ENCODE peak calls at places on chromosomes 4 and X, in seven cellular contexts. One of them, this sample, is unnamed.
A peak's percentile ranks its signal among the peaks of the same experiment; 100 is the strongest.

GRCh38 chr4:55364691-55365346 is 18.8 kb downstream of the SRD5A3 start:
- DNase-seq in neural progenitor cell: peak; percentile 77
- DNase-seq in adipocyte: no peak
- DNase-seq in trophoblast cell: no peak
- DNase-seq in colonic mucosa: no peak
- DNase-seq in H9: no peak
- DNase-seq in IMR-90: no peak
- DNase-seq in this sample: no peak

GRCh38 chrX:129788527-129788926 is 8.8 kb downstream of the SASH3 start:
- DNase-seq in trophoblast cell: no peak
- DNase-seq in colonic mucosa: no peak
- DNase-seq in neural progenitor cell: no peak
- DNase-seq in adipocyte: no peak
- DNase-seq in H9: no peak
- DNase-seq in IMR-90: no peak
- DNase-seq in this sample: no peak

GRCh38 chr4:40448875-40449274 is 113.7 kb downstream of the CHRNA9 start:
- DNase-seq in neural progenitor cell: no peak
- DNase-seq in H9: no peak
- DNase-seq in IMR-90: no peak
- DNase-seq in adipocyte: no peak
- DNase-seq in trophoblast cell: no peak
- DNase-seq in colonic mucosa: peak; percentile 86
- DNase-seq in this sample: no peak

GRCh38 chr4:180665481-180665880 is 1577.7 kb upstream of the TENM3 start:
- DNase-seq in IMR-90: no peak
- DNase-seq in H9: no peak
- DNase-seq in trophoblast cell: no peak
- DNase-seq in neural progenitor cell: no peak
- DNase-seq in colonic mucosa: no peak
- DNase-seq in adipocyte: no peak
- DNase-seq in this sample: no peak

GRCh38 chrX:124338733-124339514 is 6.5 kb downstream of the TEX13D start:
- DNase-seq in IMR-90: no peak
- DNase-seq in adipocyte: no peak
- DNase-seq in H9: no peak
- DNase-seq in neural progenitor cell: no peak
- DNase-seq in colonic mucosa: no peak
- DNase-seq in trophoblast cell: no peak
- DNase-seq in this sample: no peak

GRCh38 chrX:22063284-22063683 is 31.2 kb downstream of the PHEX start:
- DNase-seq in IMR-90: no peak
- DNase-seq in neural progenitor cell: peak; percentile 5
- DNase-seq in trophoblast cell: no peak
- DNase-seq in colonic mucosa: no peak
- DNase-seq in H9: no peak
- DNase-seq in adipocyte: no peak
- DNase-seq in this sample: no peak

GRCh38 chr4:41133619-41134018 is 80.7 kb downstream of the APBB2 start:
- DNase-seq in neural progenitor cell: peak; percentile 24
- DNase-seq in IMR-90: no peak
- DNase-seq in adipocyte: no peak
- DNase-seq in trophoblast cell: peak; percentile 97
- DNase-seq in colonic mucosa: no peak
- DNase-seq in H9: no peak
- DNase-seq in this sample: no peak

GRCh38 chr4:80077639-80078038 is 4.6 kb upstream of the ANTXR2 start:
- DNase-seq in adipocyte: no peak
- DNase-seq in neural progenitor cell: no peak
- DNase-seq in IMR-90: peak; percentile 69
- DNase-seq in H9: no peak
- DNase-seq in colonic mucosa: no peak
- DNase-seq in trophoblast cell: peak; percentile 9
- DNase-seq in this sample: no peak

GRCh38 chr4:110815950-110816349 is 193.1 kb upstream of the PITX2 start:
- DNase-seq in colonic mucosa: no peak
- DNase-seq in trophoblast cell: no peak
- DNase-seq in IMR-90: no peak
- DNase-seq in H9: no peak
- DNase-seq in adipocyte: no peak
- DNase-seq in neural progenitor cell: no peak
- DNase-seq in this sample: no peak

GRCh38 chr4:109820563-109820962 is 5.0 kb downstream of the GAR1 start:
- DNase-seq in H9: no peak
- DNase-seq in IMR-90: no peak
- DNase-seq in trophoblast cell: no peak
- DNase-seq in adipocyte: no peak
- DNase-seq in neural progenitor cell: no peak
- DNase-seq in colonic mucosa: no peak
- DNase-seq in this sample: no peak

GRCh38 chr4:150389896-150390530 is 191.9 kb upstream of the MAB21L2 start:
- DNase-seq in IMR-90: peak; percentile 30
- DNase-seq in colonic mucosa: no peak
- DNase-seq in neural progenitor cell: no peak
- DNase-seq in adipocyte: no peak
- DNase-seq in trophoblast cell: no peak
- DNase-seq in H9: no peak
- DNase-seq in this sample: no peak

GRCh38 chr4:78684196-78685079 is 91.7 kb upstream of the BMP2K start:
- DNase-seq in IMR-90: peak; percentile 55
- DNase-seq in colonic mucosa: no peak
- DNase-seq in neural progenitor cell: no peak
- DNase-seq in H9: no peak
- DNase-seq in adipocyte: peak; percentile 24
- DNase-seq in trophoblast cell: peak; percentile 72
- DNase-seq in this sample: no peak

GRCh38 chr4:57355066-57355465 is 244.9 kb upstream of the IGFBP7 start:
- DNase-seq in neural progenitor cell: no peak
- DNase-seq in adipocyte: no peak
- DNase-seq in H9: no peak
- DNase-seq in trophoblast cell: no peak
- DNase-seq in IMR-90: no peak
- DNase-seq in colonic mucosa: no peak
- DNase-seq in this sample: no peak

GRCh38 chrX:45774961-45775360 is 574.3 kb upstream of the DIPK2B start:
- DNase-seq in H9: no peak
- DNase-seq in IMR-90: peak; percentile 81
- DNase-seq in trophoblast cell: no peak
- DNase-seq in colonic mucosa: no peak
- DNase-seq in adipocyte: peak; percentile 79
- DNase-seq in neural progenitor cell: no peak
- DNase-seq in this sample: no peak

GRCh38 chr4:122854444-122854843 is 27.8 kb downstream of the FGF2 start:
- DNase-seq in neural progenitor cell: no peak
- DNase-seq in colonic mucosa: no peak
- DNase-seq in H9: no peak
- DNase-seq in IMR-90: no peak
- DNase-seq in adipocyte: no peak
- DNase-seq in trophoblast cell: peak; percentile 5
- DNase-seq in this sample: no peak

GRCh38 chrX:45266456-45266855 is 65.8 kb upstream of the DIPK2B start:
- DNase-seq in neural progenitor cell: no peak
- DNase-seq in trophoblast cell: no peak
- DNase-seq in H9: no peak
- DNase-seq in adipocyte: no peak
- DNase-seq in IMR-90: no peak
- DNase-seq in colonic mucosa: no peak
- DNase-seq in this sample: no peak

GRCh38 chr4:113444386-113444785 is 317.2 kb downstream of the CAMK2D start:
- DNase-seq in IMR-90: peak; percentile 73
- DNase-seq in trophoblast cell: peak; percentile 58
- DNase-seq in adipocyte: peak; percentile 76
- DNase-seq in H9: no peak
- DNase-seq in neural progenitor cell: no peak
- DNase-seq in colonic mucosa: no peak
- DNase-seq in this sample: no peak

GRCh38 chr4:44725166-44725565 is 1.2 kb downstream of the GNPDA2 start:
- DNase-seq in IMR-90: peak; percentile 5
- DNase-seq in trophoblast cell: no peak
- DNase-seq in neural progenitor cell: peak; percentile 6
- DNase-seq in H9: no peak
- DNase-seq in colonic mucosa: no peak
- DNase-seq in adipocyte: peak; percentile 3
- DNase-seq in this sample: no peak

GRCh38 chr4:67700119-67700873 is 659 bp downstream of the UBA6 start:
- DNase-seq in colonic mucosa: no peak
- DNase-seq in neural progenitor cell: no peak
- DNase-seq in adipocyte: peak; percentile 27
- DNase-seq in H9: no peak
- DNase-seq in IMR-90: peak; percentile 27
- DNase-seq in trophoblast cell: peak; percentile 48
- DNase-seq in this sample: no peak

GRCh38 chr4:157792716-157793115 is 380.1 kb downstream of the GASK1B start:
- DNase-seq in trophoblast cell: no peak
- DNase-seq in neural progenitor cell: no peak
- DNase-seq in adipocyte: peak; percentile 11
- DNase-seq in IMR-90: no peak
- DNase-seq in colonic mucosa: no peak
- DNase-seq in H9: no peak
- DNase-seq in this sample: no peak

GRCh38 chrX:155888139-155888538 is 7.0 kb downstream of the VAMP7 start:
- DNase-seq in neural progenitor cell: no peak
- DNase-seq in adipocyte: peak; percentile 64
- DNase-seq in trophoblast cell: peak; percentile 18
- DNase-seq in IMR-90: peak; percentile 87
- DNase-seq in colonic mucosa: no peak
- DNase-seq in H9: no peak
- DNase-seq in this sample: no peak

GRCh38 chr4:52577285-52577968 is 81.7 kb downstream of the USP46 start:
- DNase-seq in H9: no peak
- DNase-seq in colonic mucosa: no peak
- DNase-seq in adipocyte: no peak
- DNase-seq in IMR-90: peak; percentile 81
- DNase-seq in trophoblast cell: peak; percentile 51
- DNase-seq in neural progenitor cell: no peak
- DNase-seq in this sample: no peak

GRCh38 chrX:48703642-48704481 is 7.3 kb downstream of the SUV39H1 start:
- DNase-seq in colonic mucosa: peak; percentile 30
- DNase-seq in IMR-90: peak; percentile 23
- DNase-seq in trophoblast cell: peak; percentile 90
- DNase-seq in neural progenitor cell: no peak
- DNase-seq in H9: no peak
- DNase-seq in adipocyte: no peak
- DNase-seq in this sample: no peak

GRCh38 chr4:4856071-4857000 is 3.1 kb upstream of the MSX1 start:
- DNase-seq in H9: no peak
- DNase-seq in adipocyte: no peak
- DNase-seq in trophoblast cell: no peak
- DNase-seq in IMR-90: no peak
- DNase-seq in neural progenitor cell: peak; percentile 75
- DNase-seq in colonic mucosa: no peak
- DNase-seq in this sample: peak; percentile 58
- H3K4me1 ChIP-seq in H9: peaks cover 3% of the 10 kb centered on the region
- H3K4me1 ChIP-seq in adipocyte: peaks cover 15% of the 10 kb centered on the region
- H3K4me1 ChIP-seq in trophoblast cell: peaks cover 25% of the 10 kb centered on the region
- H3K4me1 ChIP-seq in IMR-90: no peaks in the 10 kb centered on the region
- H3K4me1 ChIP-seq in neural progenitor cell: peaks cover 67% of the 10 kb centered on the region
- H3K4me1 ChIP-seq in colonic mucosa: peaks cover 7% of the 10 kb centered on the region
- H3K4me1 ChIP-seq in this sample: peaks cover 11% of the 10 kb centered on the region

GRCh38 chr4:73345399-73345975 is 58.6 kb upstream of the ALB start:
- DNase-seq in trophoblast cell: peak; percentile 3
- DNase-seq in adipocyte: no peak
- DNase-seq in colonic mucosa: no peak
- DNase-seq in H9: no peak
- DNase-seq in IMR-90: no peak
- DNase-seq in neural progenitor cell: no peak
- DNase-seq in this sample: no peak
- H3K9ac ChIP-seq in trophoblast cell: no peak overlapping the region
- H3K9ac ChIP-seq in adipocyte: no peak overlapping the region
- H3K9ac ChIP-seq in colonic mucosa: no peak overlapping the region
- H3K9ac ChIP-seq in H9: no peak overlapping the region
- H3K9ac ChIP-seq in IMR-90: no peak overlapping the region
- H3K9ac ChIP-seq in neural progenitor cell: no peak overlapping the region
- H3K9ac ChIP-seq in this sample: no peak overlapping the region

DNA sequence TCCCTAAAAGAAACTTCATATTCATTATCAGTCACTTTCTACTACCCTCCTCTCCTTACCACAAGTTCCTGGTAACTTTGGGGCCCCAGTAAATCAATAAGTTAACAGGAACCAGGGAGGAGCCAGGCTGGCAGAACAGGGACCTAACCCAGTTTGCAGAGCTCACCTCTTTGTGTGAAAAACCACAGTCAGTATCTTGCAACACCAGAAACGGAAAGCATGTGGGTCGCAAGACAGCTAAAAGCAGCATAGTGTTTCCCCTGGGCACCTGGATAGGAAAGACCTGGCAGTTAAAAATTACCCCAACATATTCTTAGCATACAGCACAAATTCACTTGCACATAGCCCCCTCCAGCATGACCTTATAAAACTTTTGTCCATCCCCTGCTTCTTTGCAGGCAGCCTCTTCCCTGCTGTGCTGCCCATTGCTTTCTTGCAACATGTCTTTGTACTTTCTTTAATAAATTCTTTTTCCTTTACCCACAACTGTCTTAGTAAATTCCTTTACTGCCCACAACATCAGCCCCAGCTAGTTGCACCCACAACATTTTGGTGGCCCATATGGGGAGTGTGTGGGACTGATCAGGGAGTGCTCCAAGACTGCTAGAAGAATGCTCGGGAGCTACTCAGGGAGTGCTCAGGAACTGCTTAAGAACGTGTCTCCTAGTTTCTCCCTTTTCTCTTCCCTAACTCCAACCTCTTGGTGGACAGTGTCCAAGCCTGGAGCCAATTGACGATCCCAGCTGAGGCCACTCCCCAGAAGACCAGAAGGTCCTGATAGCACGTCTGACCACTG is 83.4 kb downstream of the MSN start:
- DNase-seq in adipocyte: no peak
- DNase-seq in H9: no peak
- DNase-seq in neural progenitor cell: no peak
- DNase-seq in colonic mucosa: no peak
- DNase-seq in trophoblast cell: no peak
- DNase-seq in IMR-90: no peak
- DNase-seq in this sample: no peak
- H3K4me1 ChIP-seq in adipocyte: no peaks in the 10 kb centered on the region
- H3K4me1 ChIP-seq in H9: no peaks in the 10 kb centered on the region
- H3K4me1 ChIP-seq in neural progenitor cell: no peaks in the 10 kb centered on the region
- H3K4me1 ChIP-seq in colonic mucosa: no peaks in the 10 kb centered on the region
- H3K4me1 ChIP-seq in trophoblast cell: no peaks in the 10 kb centered on the region
- H3K4me1 ChIP-seq in IMR-90: no peaks in the 10 kb centered on the region
- H3K4me1 ChIP-seq in this sample: no peaks in the 10 kb centered on the region

DNA sequence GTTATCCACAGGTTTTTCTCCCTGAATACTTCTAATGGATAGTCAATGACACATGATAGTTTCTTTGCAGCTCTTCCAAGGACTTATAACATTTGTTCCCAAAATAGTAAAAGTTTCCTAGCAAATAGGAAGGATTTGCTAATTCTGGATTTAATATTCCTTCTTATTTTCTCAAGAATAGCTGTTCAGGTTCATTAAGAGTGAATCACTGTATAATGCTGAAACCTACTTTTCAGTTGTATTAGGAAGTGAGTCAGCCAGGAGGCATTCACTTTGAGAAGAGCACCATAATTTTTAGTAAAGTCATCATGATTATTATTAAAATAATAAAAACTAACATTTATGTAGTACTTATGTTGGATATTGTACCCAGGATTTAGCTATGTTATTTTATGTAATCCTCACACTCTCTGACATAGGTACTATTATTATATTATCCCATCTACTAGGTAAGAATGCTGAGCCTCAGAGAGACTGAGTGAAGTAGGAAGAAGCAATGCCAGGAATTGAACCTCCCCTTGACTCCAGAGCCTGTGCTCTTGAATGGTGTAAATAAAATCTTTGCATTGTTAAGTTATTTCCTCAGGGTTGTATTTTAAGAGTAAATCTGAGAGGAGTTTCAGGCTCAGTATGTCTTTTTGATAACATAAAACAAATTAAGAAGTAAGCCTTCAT is 114.8 kb downstream of the REELD1 start:
- DNase-seq in trophoblast cell: peak; percentile 16
- DNase-seq in IMR-90: peak; percentile 90
- DNase-seq in H9: no peak
- DNase-seq in adipocyte: peak; percentile 71
- DNase-seq in colonic mucosa: no peak
- DNase-seq in neural progenitor cell: no peak
- DNase-seq in this sample: no peak
- H3K9ac ChIP-seq in trophoblast cell: no peak overlapping the region
- H3K9ac ChIP-seq in IMR-90: no peak overlapping the region
- H3K9ac ChIP-seq in H9: no peak overlapping the region
- H3K9ac ChIP-seq in adipocyte: peak overlapping the region; percentile 68
- H3K9ac ChIP-seq in colonic mucosa: no peak overlapping the region
- H3K9ac ChIP-seq in neural progenitor cell: no peak overlapping the region
- H3K9ac ChIP-seq in this sample: no peak overlapping the region

This sample was measured in kidney.